ENCODE peak calls at places on chromosomes 6 and 20, in seven cellular contexts. One of them, this sample, is unnamed.

GRCh38 chr6:107124934-107125348 is 9.6 kb upstream of the BEND3 start:
- DNase-seq in coronary artery: no peak
- DNase-seq in fibroblast of mammary gland: no peak
- DNase-seq in AG04450: no peak
- DNase-seq in lower lobe of right lung: no peak
- DNase-seq in breast epithelium: no peak
- DNase-seq in fibroblast of pulmonary artery: no peak
- DNase-seq in this sample: no peak

GRCh38 chr6:111952821-111953535 is 79.7 kb upstream of the FYN start:
- DNase-seq in coronary artery: no peak
- DNase-seq in AG04450: no peak
- DNase-seq in breast epithelium: no peak
- DNase-seq in fibroblast of mammary gland: peak
- DNase-seq in lower lobe of right lung: no peak
- DNase-seq in fibroblast of pulmonary artery: no peak
- DNase-seq in this sample: no peak

GRCh38 chr6:134077301-134077700 is 24.9 kb upstream of the SLC2A12 start:
- DNase-seq in breast epithelium: no peak
- DNase-seq in fibroblast of pulmonary artery: peak
- DNase-seq in AG04450: no peak
- DNase-seq in coronary artery: no peak
- DNase-seq in fibroblast of mammary gland: no peak
- DNase-seq in lower lobe of right lung: no peak
- DNase-seq in this sample: no peak

GRCh38 chr6:155340464-155341129 is 26.3 kb upstream of the TFB1M start:
- DNase-seq in lower lobe of right lung: no peak
- DNase-seq in AG04450: peak
- DNase-seq in breast epithelium: no peak
- DNase-seq in fibroblast of pulmonary artery: peak
- DNase-seq in coronary artery: no peak
- DNase-seq in fibroblast of mammary gland: peak
- DNase-seq in this sample: no peak

GRCh38 chr20:1741309-1742048 is 83.9 kb upstream of the SIRPG start:
- DNase-seq in coronary artery: no peak
- DNase-seq in breast epithelium: no peak
- DNase-seq in lower lobe of right lung: no peak
- DNase-seq in fibroblast of mammary gland: no peak
- DNase-seq in AG04450: no peak
- DNase-seq in fibroblast of pulmonary artery: no peak
- DNase-seq in this sample: no peak

GRCh38 chr6:37731888-37732287 is 34.2 kb upstream of the MDGA1 start:
- DNase-seq in breast epithelium: no peak
- DNase-seq in fibroblast of mammary gland: no peak
- DNase-seq in AG04450: no peak
- DNase-seq in coronary artery: no peak
- DNase-seq in lower lobe of right lung: peak
- DNase-seq in fibroblast of pulmonary artery: no peak
- DNase-seq in this sample: no peak

GRCh38 chr20:5168582-5169396 is 42.0 kb downstream of the CDS2 start:
- DNase-seq in coronary artery: no peak
- DNase-seq in breast epithelium: no peak
- DNase-seq in lower lobe of right lung: no peak
- DNase-seq in fibroblast of pulmonary artery: peak
- DNase-seq in AG04450: no peak
- DNase-seq in fibroblast of mammary gland: peak
- DNase-seq in this sample: no peak

GRCh38 chr6:387293-387694 is 4.3 kb upstream of the IRF4 start:
- DNase-seq in lower lobe of right lung: no peak
- DNase-seq in coronary artery: peak
- DNase-seq in fibroblast of mammary gland: peak
- DNase-seq in AG04450: no peak
- DNase-seq in breast epithelium: no peak
- DNase-seq in fibroblast of pulmonary artery: peak
- DNase-seq in this sample: no peak

GRCh38 chr6:52491203-52492069 is 71.3 kb downstream of the EFHC1 start:
- DNase-seq in lower lobe of right lung: no peak
- DNase-seq in coronary artery: no peak
- DNase-seq in fibroblast of pulmonary artery: peak
- DNase-seq in breast epithelium: no peak
- DNase-seq in fibroblast of mammary gland: peak
- DNase-seq in AG04450: no peak
- DNase-seq in this sample: no peak

GRCh38 chr6:127966616-127967015 is 65.8 kb upstream of the THEMIS start:
- DNase-seq in fibroblast of pulmonary artery: no peak
- DNase-seq in lower lobe of right lung: no peak
- DNase-seq in AG04450: peak
- DNase-seq in fibroblast of mammary gland: no peak
- DNase-seq in breast epithelium: no peak
- DNase-seq in coronary artery: no peak
- DNase-seq in this sample: no peak

GRCh38 chr20:13397300-13397724 is 176.2 kb downstream of the ISM1 start:
- DNase-seq in fibroblast of mammary gland: peak
- DNase-seq in fibroblast of pulmonary artery: peak
- DNase-seq in AG04450: no peak
- DNase-seq in lower lobe of right lung: no peak
- DNase-seq in coronary artery: no peak
- DNase-seq in breast epithelium: no peak
- DNase-seq in this sample: no peak

GRCh38 chr6:148457137-148457842 is 114.7 kb downstream of the SASH1 start:
- DNase-seq in fibroblast of pulmonary artery: peak
- DNase-seq in fibroblast of mammary gland: peak
- DNase-seq in AG04450: no peak
- DNase-seq in lower lobe of right lung: no peak
- DNase-seq in breast epithelium: no peak
- DNase-seq in coronary artery: no peak
- DNase-seq in this sample: no peak

GRCh38 chr20:11267131-11267761 is 593.4 kb upstream of the JAG1 start:
- DNase-seq in fibroblast of mammary gland: peak
- DNase-seq in lower lobe of right lung: no peak
- DNase-seq in coronary artery: peak
- DNase-seq in breast epithelium: no peak
- DNase-seq in AG04450: peak
- DNase-seq in fibroblast of pulmonary artery: peak
- DNase-seq in this sample: peak

GRCh38 chr6:139161817-139162284 is 27.0 kb downstream of the HECA start:
- DNase-seq in AG04450: no peak
- DNase-seq in lower lobe of right lung: no peak
- DNase-seq in fibroblast of pulmonary artery: no peak
- DNase-seq in fibroblast of mammary gland: no peak
- DNase-seq in breast epithelium: no peak
- DNase-seq in coronary artery: no peak
- DNase-seq in this sample: no peak

GRCh38 chr6:104537185-104537584 is 322.5 kb downstream of the HACE1 start:
- DNase-seq in fibroblast of mammary gland: peak
- DNase-seq in AG04450: peak
- DNase-seq in fibroblast of pulmonary artery: peak
- DNase-seq in breast epithelium: no peak
- DNase-seq in coronary artery: no peak
- DNase-seq in lower lobe of right lung: no peak
- DNase-seq in this sample: peak

GRCh38 chr6:150290429-150290828 is 78.4 kb upstream of the IYD start:
- DNase-seq in fibroblast of pulmonary artery: peak
- DNase-seq in coronary artery: no peak
- DNase-seq in lower lobe of right lung: no peak
- DNase-seq in fibroblast of mammary gland: peak
- DNase-seq in breast epithelium: no peak
- DNase-seq in AG04450: no peak
- DNase-seq in this sample: peak

GRCh38 chr20:32554965-32555289 is 30.2 kb downstream of the NOL4L start:
- DNase-seq in fibroblast of pulmonary artery: no peak
- DNase-seq in lower lobe of right lung: no peak
- DNase-seq in breast epithelium: no peak
- DNase-seq in AG04450: no peak
- DNase-seq in coronary artery: no peak
- DNase-seq in fibroblast of mammary gland: no peak
- DNase-seq in this sample: no peak

GRCh38 chr6:7493866-7494265 is 47.6 kb upstream of the DSP start:
- DNase-seq in breast epithelium: no peak
- DNase-seq in fibroblast of pulmonary artery: no peak
- DNase-seq in coronary artery: no peak
- DNase-seq in AG04450: no peak
- DNase-seq in lower lobe of right lung: no peak
- DNase-seq in fibroblast of mammary gland: no peak
- DNase-seq in this sample: no peak

GRCh38 chr6:113697642-113698410 is 159.3 kb upstream of the MARCKS start:
- DNase-seq in coronary artery: no peak
- DNase-seq in lower lobe of right lung: no peak
- DNase-seq in fibroblast of pulmonary artery: peak
- DNase-seq in AG04450: peak
- DNase-seq in breast epithelium: no peak
- DNase-seq in fibroblast of mammary gland: peak
- DNase-seq in this sample: peak

DNA sequence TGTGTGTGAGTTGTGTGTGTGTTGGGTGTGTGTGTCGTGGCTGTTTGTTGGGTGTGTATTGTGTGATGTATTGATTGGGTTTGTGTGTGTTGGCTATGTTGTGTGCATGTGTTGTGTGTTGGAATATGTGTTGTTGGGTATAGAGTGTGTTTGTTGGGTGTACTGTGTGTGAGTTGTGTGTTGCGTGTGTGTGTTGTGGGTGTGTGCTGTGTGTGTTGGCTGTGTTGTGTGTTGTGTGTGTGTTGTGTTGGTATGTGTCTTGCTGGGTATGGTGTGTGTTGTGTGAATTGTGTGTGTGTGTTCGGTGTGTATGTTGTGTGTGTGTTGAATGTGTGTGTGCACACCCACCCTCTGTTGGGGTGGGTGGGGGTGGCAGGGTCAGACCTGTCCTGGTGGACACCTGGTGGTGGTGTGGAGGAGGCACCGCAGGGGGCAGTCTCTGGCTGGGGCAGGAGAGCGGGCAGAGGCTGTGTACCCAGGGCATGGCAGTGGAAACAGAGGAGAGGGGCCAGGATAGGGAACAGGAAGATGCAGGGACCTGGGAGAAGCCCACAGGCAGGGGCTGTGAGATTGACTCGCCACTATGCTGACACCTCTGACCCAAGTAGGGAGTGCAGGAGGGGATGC is 25.5 kb upstream of the PXDC1 start:
- DNase-seq in fibroblast of pulmonary artery: no peak
- DNase-seq in breast epithelium: no peak
- DNase-seq in fibroblast of mammary gland: no peak
- DNase-seq in AG04450: no peak
- DNase-seq in coronary artery: no peak
- DNase-seq in lower lobe of right lung: no peak
- DNase-seq in this sample: no peak
- TF ChIP-seq CTCF in fibroblast of pulmonary artery: no peak
- TF ChIP-seq CTCF in breast epithelium: no peak
- TF ChIP-seq CTCF in fibroblast of mammary gland: no peak
- TF ChIP-seq CTCF in AG04450: peak
- TF ChIP-seq CTCF in coronary artery: no peak
- TF ChIP-seq CTCF in lower lobe of right lung: no peak
- TF ChIP-seq CTCF in this sample: peak

DNA sequence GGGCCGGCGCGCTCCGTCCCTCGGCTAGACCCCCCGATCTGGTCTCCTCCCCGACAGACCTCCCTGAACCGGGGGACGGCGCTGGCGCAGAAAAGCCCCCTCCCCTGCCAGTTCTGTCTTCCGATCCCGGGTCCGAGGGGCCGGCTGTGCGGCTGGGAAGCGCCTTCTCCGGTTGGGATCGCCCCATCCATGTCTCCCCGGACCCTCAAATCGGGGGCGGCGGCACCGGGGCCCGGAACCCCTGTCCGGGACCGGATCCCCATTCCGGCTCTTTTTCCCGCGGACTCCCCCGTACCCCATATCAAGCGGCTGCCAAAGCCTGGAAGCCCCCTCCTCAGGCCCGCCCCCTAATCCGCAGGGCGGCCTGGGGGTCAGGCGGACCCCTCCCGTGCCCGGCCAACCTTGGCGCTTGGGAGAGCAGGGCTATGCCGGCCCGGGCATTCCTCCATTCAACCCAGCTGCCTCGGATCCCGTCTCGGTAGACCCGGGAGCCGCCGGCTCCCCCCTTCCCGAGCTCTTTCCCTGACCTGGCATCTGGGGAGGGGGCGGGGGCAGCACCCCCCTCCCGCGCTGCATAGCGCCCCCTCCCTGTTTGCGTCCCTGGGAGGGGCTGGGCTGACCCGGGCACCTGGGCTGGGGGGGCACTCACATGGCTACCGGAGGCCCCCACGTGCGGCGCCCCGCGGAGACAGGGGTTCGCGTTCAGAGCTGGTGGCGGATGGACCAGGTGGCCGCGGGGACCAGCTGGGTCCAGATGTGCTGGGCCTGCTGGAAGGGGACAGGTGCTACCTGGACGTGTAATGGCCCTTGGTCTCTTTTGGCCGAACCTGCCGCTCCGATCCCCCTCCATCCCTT is 645 bp downstream of the DLGAP4 start:
- DNase-seq in breast epithelium: no peak
- DNase-seq in fibroblast of pulmonary artery: no peak
- DNase-seq in coronary artery: peak
- DNase-seq in fibroblast of mammary gland: no peak
- DNase-seq in lower lobe of right lung: no peak
- DNase-seq in AG04450: no peak
- DNase-seq in this sample: no peak
- H3K4me3 ChIP-seq in breast epithelium: no peak
- H3K4me3 ChIP-seq in fibroblast of pulmonary artery: no peak
- H3K4me3 ChIP-seq in coronary artery: peak
- H3K4me3 ChIP-seq in fibroblast of mammary gland: no peak
- H3K4me3 ChIP-seq in lower lobe of right lung: peak
- H3K4me3 ChIP-seq in AG04450: no peak
- H3K4me3 ChIP-seq in this sample: no peak

DNA sequence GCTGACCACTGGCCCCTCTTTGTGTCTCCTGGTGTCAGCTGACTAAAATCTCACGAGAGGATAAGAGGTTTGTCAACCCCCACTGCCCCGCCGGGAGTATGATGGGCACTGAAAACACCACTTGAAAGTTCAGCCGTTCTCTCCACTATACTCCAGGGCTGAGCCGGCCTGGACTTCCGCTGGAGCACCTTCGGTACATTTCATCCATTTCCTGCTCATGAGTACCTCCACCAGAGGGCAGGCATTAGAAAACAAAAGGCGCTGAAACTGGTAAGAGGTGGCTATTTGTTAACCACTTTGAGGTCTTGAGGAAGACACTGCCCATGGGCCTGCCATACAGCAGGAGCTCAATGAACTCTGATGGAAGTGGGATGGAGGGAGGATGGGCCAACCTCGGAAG is 17.9 kb upstream of the ANKRD60 start:
- DNase-seq in breast epithelium: no peak
- DNase-seq in coronary artery: no peak
- DNase-seq in AG04450: no peak
- DNase-seq in fibroblast of pulmonary artery: peak
- DNase-seq in lower lobe of right lung: no peak
- DNase-seq in fibroblast of mammary gland: no peak
- DNase-seq in this sample: no peak
- TF ChIP-seq CTCF in breast epithelium: no peak
- TF ChIP-seq CTCF in coronary artery: no peak
- TF ChIP-seq CTCF in AG04450: peak
- TF ChIP-seq CTCF in fibroblast of pulmonary artery: peak
- TF ChIP-seq CTCF in lower lobe of right lung: no peak
- TF ChIP-seq CTCF in fibroblast of mammary gland: peak
- TF ChIP-seq CTCF in this sample: peak

DNA sequence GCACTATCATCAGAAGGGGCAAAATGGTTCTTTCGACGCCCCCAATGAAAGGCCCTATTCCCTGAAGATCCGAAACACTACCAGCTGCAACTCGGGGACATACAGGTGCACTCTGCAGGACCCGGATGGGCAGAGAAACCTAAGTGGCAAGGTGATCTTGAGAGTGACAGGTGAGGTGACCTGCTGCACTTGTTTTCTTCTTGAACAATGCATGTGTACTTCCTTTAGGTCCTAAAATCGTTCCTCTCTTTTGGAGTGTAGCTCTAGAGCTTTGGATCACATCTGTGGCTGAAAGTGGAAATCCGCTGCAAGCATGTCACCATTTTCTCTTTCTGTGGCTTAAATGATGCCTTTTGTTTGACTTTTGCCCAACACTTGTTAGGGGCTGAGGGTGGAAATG is 14.0 kb downstream of the CD83 start:
- DNase-seq in fibroblast of pulmonary artery: no peak
- DNase-seq in lower lobe of right lung: no peak
- DNase-seq in breast epithelium: no peak
- DNase-seq in coronary artery: peak
- DNase-seq in AG04450: no peak
- DNase-seq in fibroblast of mammary gland: no peak
- DNase-seq in this sample: no peak
- H3K4me3 ChIP-seq in fibroblast of pulmonary artery: no peak
- H3K4me3 ChIP-seq in lower lobe of right lung: no peak
- H3K4me3 ChIP-seq in breast epithelium: no peak
- H3K4me3 ChIP-seq in coronary artery: no peak
- H3K4me3 ChIP-seq in AG04450: no peak
- H3K4me3 ChIP-seq in fibroblast of mammary gland: no peak
- H3K4me3 ChIP-seq in this sample: no peak